ENCODE peak calls at places on chromosome 9, in eight cellular contexts. V, N, L, D, W, F, E and B are unnamed samples.

GRCh38 chr9:76215066-76215465 is 179.2 kb downstream of the RFK start:
- DNase-seq in V (no peak), N (peak), L (peak), D (peak), W (peak), F (peak), E (no peak), B (peak)

GRCh38 chr9:108521063-108521462 is 334.7 kb downstream of the ACTL7B start:
- DNase-seq in V (no peak), N (peak), L (no peak), D (peak), W (peak), F (no peak), E (no peak), B (peak)

GRCh38 chr9:91727316-91727861 is 222.6 kb downstream of the ROR2 start:
- DNase-seq in V (no peak), N (peak), L (peak), D (peak), W (peak), F (no peak), E (peak), B (peak)

GRCh38 chr9:13688223-13688989 is 408.9 kb upstream of the MPDZ start:
- DNase-seq in V (no peak), N (peak), L (no peak), D (peak), W (peak), F (no peak), E (no peak), B (no peak)

GRCh38 chr9:129338701-129339445 is 160.8 kb upstream of the IER5L start:
- DNase-seq in V (no peak), N (no peak), L (no peak), D (peak), W (peak), F (no peak), E (no peak), B (peak)

GRCh38 chr9:69898714-69899209 is 78.1 kb downstream of the CFAP95 start:
- DNase-seq in V (no peak), N (peak), L (peak), D (peak), W (peak), F (peak), E (peak), B (peak)

GRCh38 chr9:122580360-122580759 is 2.8 kb downstream of the OR1L8 start:
- DNase-seq in V (no peak), N (peak), L (peak), D (peak), W (peak), F (peak), E (no peak), B (peak)

GRCh38 chr9:75907863-75908262 is 17.4 kb downstream of the PCSK5 start:
- DNase-seq in V (no peak), N (no peak), L (peak), D (no peak), W (no peak), F (no peak), E (no peak), B (no peak)

GRCh38 chr9:136012651-136013050 is 51.5 kb upstream of the UBAC1 start:
- DNase-seq in V (peak), N (no peak), L (no peak), D (peak), W (peak), F (no peak), E (no peak), B (no peak)

GRCh38 chr9:121773954-121774714 is 122.7 kb downstream of the DAB2IP start:
- DNase-seq in V (peak), N (no peak), L (no peak), D (no peak), W (no peak), F (no peak), E (no peak), B (no peak)

GRCh38 chr9:6920040-6920439 is 162.3 kb downstream of the KDM4C start:
- DNase-seq in V (no peak), N (no peak), L (no peak), D (no peak), W (peak), F (no peak), E (no peak), B (no peak)

GRCh38 chr9:130982636-130983282 is 26.2 kb upstream of the LAMC3 start:
- DNase-seq in V (no peak), N (no peak), L (no peak), D (no peak), W (no peak), F (no peak), E (no peak), B (no peak)

GRCh38 chr9:8338249-8338721 is 538.7 kb upstream of the DMAC1 start:
- DNase-seq in V (no peak), N (no peak), L (no peak), D (peak), W (peak), F (no peak), E (no peak), B (no peak)

GRCh38 chr9:29647451-29647850 is 2074.2 kb upstream of the C9orf72 start:
- DNase-seq in V (no peak), N (no peak), L (no peak), D (no peak), W (no peak), F (no peak), E (no peak), B (no peak)

DNA sequence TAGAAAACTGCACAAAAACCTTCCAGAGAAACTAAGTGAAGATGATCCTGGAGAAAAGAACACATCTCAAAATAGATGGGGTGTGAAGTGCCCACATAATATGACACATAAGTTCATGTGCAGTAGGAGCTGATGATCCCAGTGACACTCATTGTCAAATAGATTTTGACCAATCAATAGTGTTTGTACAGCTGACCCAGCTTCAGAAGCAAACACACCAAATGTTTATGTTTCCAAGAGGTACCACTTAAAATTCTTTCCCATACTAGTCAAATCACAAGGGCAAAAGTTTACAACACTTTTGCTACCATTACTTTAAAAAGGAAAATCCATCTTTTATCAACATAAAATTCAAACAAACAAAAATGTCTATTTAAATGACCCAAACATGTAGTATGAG is 175.0 kb downstream of the MLLT3 start:
- DNase-seq in V (no peak), N (no peak), L (no peak), D (no peak), W (no peak), F (no peak), E (peak), B (no peak)
- TF ChIP-seq CTCF in V (no peak), N (no peak), L (no peak), D (no peak), W (no peak), F (no peak), E (no peak), B (no peak)

GRCh38 chr9:1231998-1232919 is 182.1 kb downstream of the DMRT2 start:
- DNase-seq in V (peak), N (peak), L (peak), D (peak), W (peak), F (peak), E (peak), B (peak)
- H3K4me3 ChIP-seq in V (no peak), N (no peak), L (no peak), D (no peak), W (no peak), F (no peak), E (peak), B (no peak)

DNA sequence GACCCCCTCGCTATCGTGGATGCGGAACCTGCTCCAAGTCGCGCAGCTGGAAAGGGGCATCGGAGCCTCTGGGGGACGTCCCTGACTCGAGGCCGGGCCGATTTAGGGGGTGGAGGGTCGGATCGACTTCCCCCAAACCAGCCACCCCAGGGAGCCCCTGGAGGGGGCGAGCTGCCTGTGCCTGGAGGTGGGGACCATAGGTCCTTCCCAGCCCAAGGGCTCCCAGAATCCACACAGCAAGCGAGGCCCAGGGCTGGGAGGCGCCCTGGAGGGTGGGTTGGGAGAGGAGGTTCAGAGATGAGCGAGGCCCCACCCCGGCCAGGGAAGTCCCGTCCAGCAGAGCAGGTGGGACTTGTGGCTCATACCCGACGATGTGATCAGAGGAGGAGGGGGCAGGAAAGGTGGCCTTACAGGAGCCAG is 147.6 kb downstream of the GAPVD1 start:
- DNase-seq in V (no peak), N (no peak), L (peak), D (no peak), W (no peak), F (no peak), E (no peak), B (no peak)
- TF ChIP-seq CTCF in V (no peak), N (no peak), L (no peak), D (no peak), W (no peak), F (no peak), E (no peak), B (no peak)

DNA sequence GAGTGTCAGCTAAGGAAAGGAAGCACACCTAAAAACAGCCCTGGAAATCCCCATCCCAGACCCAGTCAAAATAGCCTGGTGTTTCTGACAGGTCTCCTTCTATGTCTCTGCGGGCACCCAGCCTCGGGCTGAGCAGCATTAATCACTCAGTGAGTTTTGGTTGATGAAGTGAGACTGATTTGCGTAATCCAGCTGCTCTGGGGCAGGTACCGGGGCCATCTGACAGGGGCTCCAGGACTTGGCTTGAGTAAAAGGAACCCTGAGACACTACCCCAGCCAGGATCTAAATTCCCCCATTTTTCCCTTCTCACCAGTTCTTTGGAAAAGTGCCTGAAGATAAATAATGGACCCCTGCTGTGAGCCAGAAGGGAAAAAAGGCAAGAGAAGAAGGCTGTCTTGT is 607 bp downstream of the SLC28A3 start:
- DNase-seq in V (peak), N (peak), L (no peak), D (peak), W (no peak), F (no peak), E (no peak), B (no peak)
- H3K4me3 ChIP-seq in V (no peak), N (no peak), L (no peak), D (no peak), W (no peak), F (no peak), E (no peak), B (no peak)

DNA sequence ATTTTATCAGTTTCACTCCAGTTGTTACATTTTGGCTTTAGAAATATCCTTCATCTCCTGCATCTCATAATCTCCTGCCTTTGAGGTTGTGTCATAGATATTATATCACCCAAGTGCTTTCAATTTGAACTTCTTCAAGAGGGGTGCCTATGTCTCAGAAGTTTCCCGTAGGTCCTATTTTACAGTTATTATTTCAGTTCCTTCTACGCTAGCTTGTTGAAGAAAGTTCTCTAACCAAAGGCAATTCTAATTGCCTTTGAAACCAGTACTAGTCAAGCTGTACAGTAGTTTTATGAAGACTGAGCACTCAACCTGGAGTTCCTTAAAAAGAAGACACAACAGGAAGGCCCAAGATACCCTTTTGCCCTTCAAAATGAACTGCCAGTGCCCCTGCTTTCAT is 116.4 kb downstream of the ZCCHC7 start:
- DNase-seq in V (no peak), N (no peak), L (no peak), D (no peak), W (no peak), F (no peak), E (no peak), B (no peak)
- TF ChIP-seq CTCF in V (no peak), N (no peak), L (no peak), D (no peak), W (no peak), F (no peak), E (no peak), B (no peak)

DNA sequence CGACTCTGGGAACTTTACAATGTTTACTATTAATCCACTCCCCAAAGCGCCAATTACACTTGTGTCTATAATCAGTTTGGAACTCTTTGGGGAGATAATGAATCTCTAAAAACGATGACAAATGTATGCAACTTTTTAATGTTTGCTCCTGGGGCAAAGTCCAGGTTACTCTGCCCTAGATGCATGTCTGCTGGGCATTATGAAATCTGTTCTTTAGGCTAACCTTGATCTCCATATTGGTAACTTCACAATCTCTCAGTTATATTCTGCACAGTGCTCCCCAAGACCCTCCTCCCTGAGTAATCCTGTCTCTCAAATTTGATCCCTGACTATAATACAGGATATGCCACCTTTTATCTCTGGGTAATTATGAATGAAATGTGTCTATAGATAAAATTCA is 152.2 kb upstream of the TRPM3 start:
- DNase-seq in V (no peak), N (no peak), L (no peak), D (no peak), W (no peak), F (no peak), E (peak), B (no peak)
- H3K4me3 ChIP-seq in V (no peak), N (no peak), L (no peak), D (no peak), W (no peak), F (no peak), E (no peak), B (no peak)

GRCh38 chr9:98903938-98904560 is 39.7 kb upstream of the COL15A1 start:
- DNase-seq in V (no peak), N (no peak), L (no peak), D (no peak), W (no peak), F (no peak), E (no peak), B (no peak)
- TF ChIP-seq CTCF in V (no peak), N (no peak), L (no peak), D (no peak), W (no peak), F (no peak), E (no peak), B (no peak)

GRCh38 chr9:134304712-134305111 is 21.5 kb upstream of the RXRA start:
- DNase-seq in V (no peak), N (no peak), L (no peak), D (no peak), W (no peak), F (no peak), E (no peak), B (no peak)

GRCh38 chr9:134306583-134307222 is 19.6 kb upstream of the RXRA start:
- DNase-seq in V (no peak), N (no peak), L (no peak), D (no peak), W (no peak), F (no peak), E (no peak), B (no peak)

GRCh38 chr9:134304306-134304705 is 21.9 kb upstream of the RXRA start:
- DNase-seq in V (no peak), N (no peak), L (no peak), D (no peak), W (no peak), F (no peak), E (no peak), B (no peak)

GRCh38 chr9:134307223-134307600 is 19.0 kb upstream of the RXRA start:
- DNase-seq in V (no peak), N (no peak), L (no peak), D (no peak), W (no peak), F (no peak), E (no peak), B (no peak)

GRCh38 chr9:134305533-134305932 is 20.7 kb upstream of the RXRA start:
- DNase-seq in V (no peak), N (no peak), L (no peak), D (no peak), W (no peak), F (no peak), E (no peak), B (no peak)
- H3K4me3 ChIP-seq in V (no peak), N (no peak), L (no peak), D (no peak), W (no peak), F (no peak), E (no peak), B (no peak)